ENCODE peak calls at places on chromosome 4, in nine cellular contexts. N is stimulated activated CD8-positive, alpha-beta memory T cell treated with anti-CD3 and anti-CD28 coated beads, Interleukin-15, amount 100 ng/mL, for 1 hour; W is activated naive CD4-positive, alpha-beta T cell treated with anti-CD3 and anti-CD28 coated beads for 36 hours; J is endodermal cell; I is AG08396; Z is T-helper 22 cell; X is psoas muscle; E is HEK293T; Y is HL-60. D is an unnamed sample.

GRCh38 chr4:152316969-152317368 is 218.9 kb downstream of the FBXW7 start:
- DNase-seq in N (no peak), W (no peak), J (no peak), I (peak; percentile 13), Z (no peak), X (no peak), E (no peak), Y (no peak), D (peak; percentile 38)

GRCh38 chr4:8746523-8747466 is 124.8 kb downstream of the HMX1 start:
- DNase-seq in N (no peak), W (no peak), J (peak; percentile 26), I (no peak), Z (no peak), X (no peak), E (no peak), Y (no peak), D (no peak)

GRCh38 chr4:14149469-14150030 is 522.0 kb upstream of the BOD1L1 start:
- DNase-seq in N (no peak), W (no peak), J (no peak), I (no peak), Z (no peak), X (no peak), E (no peak), Y (no peak), D (no peak)

GRCh38 chr4:88216395-88216794 is 58.0 kb upstream of the ABCG2 start:
- DNase-seq in N (no peak), W (no peak), J (no peak), I (no peak), Z (no peak), X (no peak), E (no peak), Y (no peak), D (no peak)

GRCh38 chr4:1793496-1793840 is 375 bp downstream of the FGFR3 start:
- DNase-seq in N (no peak), W (peak; percentile 39), J (peak; percentile 80), I (peak; percentile 70), Z (peak; percentile 14), X (no peak), E (peak; percentile 69), Y (no peak), D (no peak)

GRCh38 chr4:100981447-100982204 is 365.7 kb downstream of the PPP3CA start:
- DNase-seq in N (no peak), W (no peak), J (peak; percentile 64), I (no peak), Z (no peak), X (no peak), E (no peak), Y (peak; percentile 88), D (no peak)

GRCh38 chr4:102541708-102542107 is 40.5 kb downstream of the NFKB1 start:
- DNase-seq in N (no peak), W (peak; percentile 67), J (peak; percentile 89), I (no peak), Z (no peak), X (peak; percentile 43), E (no peak), Y (no peak), D (no peak)

GRCh38 chr4:76611611-76612010 is 176.6 kb downstream of the SHROOM3 start:
- DNase-seq in N (no peak), W (no peak), J (no peak), I (peak; percentile 18), Z (no peak), X (no peak), E (no peak), Y (no peak), D (peak; percentile 58)

GRCh38 chr4:41281038-41281634 is 24.4 kb downstream of the UCHL1 start:
- DNase-seq in N (no peak), W (peak; percentile 42), J (peak; percentile 75), I (peak; percentile 81), Z (no peak), X (no peak), E (peak; percentile 70), Y (peak; percentile 23), D (peak; percentile 91)

GRCh38 chr4:11216520-11216919 is 212.2 kb downstream of the HS3ST1 start:
- DNase-seq in N (no peak), W (no peak), J (no peak), I (no peak), Z (no peak), X (no peak), E (no peak), Y (no peak), D (no peak)

GRCh38 chr4:88159137-88159725 is 792 bp upstream of the ABCG2 start:
- DNase-seq in N (no peak), W (no peak), J (peak; percentile 91), I (peak; percentile 35), Z (no peak), X (no peak), E (peak; percentile 49), Y (no peak), D (no peak)

D was measured in kidney glomerular epithelial cell.